ENCODE peak calls at places on chromosomes 2 and 18, in five cellular contexts. U is HepG2, A is K562, J is GM12878, M is H1. Q is an unnamed sample.

GRCh38 chr2:169716938-169717690 is 16.5 kb upstream of the KLHL23 start:
- DNase-seq in J (no peak), U (peak; percentile 95), M (no peak), A (peak; percentile 72), Q (no peak)

GRCh38 chr2:53455094-53455493 is 312.5 kb upstream of the CHAC2 start:
- DNase-seq in A (no peak), J (no peak), M (no peak), U (no peak), Q (no peak)

GRCh38 chr2:22020101-22020742 is 896.5 kb downstream of the TDRD15 start:
- DNase-seq in M (no peak), U (no peak), A (no peak), J (no peak), Q (no peak)

GRCh38 chr2:43323810-43324588 is 97.6 kb upstream of the ZFP36L2 start:
- DNase-seq in A (no peak), M (no peak), J (no peak), U (no peak), Q (no peak)

GRCh38 chr2:231518771-231519170 is 11.5 kb downstream of the NMUR1 start:
- DNase-seq in J (no peak), M (no peak), A (no peak), U (no peak), Q (no peak)

GRCh38 chr2:29518010-29518409 is 402.8 kb downstream of the CLIP4 start:
- DNase-seq in A (no peak), M (no peak), U (no peak), J (no peak), Q (no peak)

GRCh38 chr2:222830164-222830563 is 30.7 kb upstream of the ACSL3 start:
- DNase-seq in U (no peak), J (no peak), A (peak; percentile 71), M (no peak), Q (no peak)

GRCh38 chr2:134347756-134348155 is 93.9 kb downstream of the MGAT5 start:
- DNase-seq in A (no peak), J (no peak), M (no peak), U (no peak), Q (no peak)

GRCh38 chr18:13103366-13103765 is 112.2 kb downstream of the CEP192 start:
- DNase-seq in M (no peak), J (no peak), U (no peak), A (peak; percentile 19), Q (no peak)

GRCh38 chr2:170815311-170815710 is 1.4 kb upstream of the GAD1 start:
- DNase-seq in J (no peak), U (no peak), A (no peak), M (no peak), Q (no peak)

GRCh38 chr2:71965530-71965929 is 182.1 kb downstream of the CYP26B1 start:
- DNase-seq in U (no peak), A (no peak), J (no peak), M (no peak), Q (no peak)

GRCh38 chr2:188983427-188984101 is 9.4 kb downstream of the COL3A1 start:
- DNase-seq in U (peak; percentile 41), M (no peak), A (no peak), J (no peak), Q (no peak)

GRCh38 chr2:71570951-71571460 is 117.6 kb downstream of the DYSF start:
- DNase-seq in A (no peak), M (no peak), J (no peak), U (no peak), Q (no peak)

GRCh38 chr2:212908031-212908430 is 243.4 kb downstream of the IKZF2 start:
- DNase-seq in J (no peak), M (no peak), U (no peak), A (no peak), Q (no peak)

GRCh38 chr18:62399781-62400308 is 74.7 kb downstream of the TNFRSF11A start:
- DNase-seq in U (peak; percentile 79), A (no peak), M (no peak), J (no peak), Q (peak; percentile 60)

GRCh38 chr2:173607601-173608311 is 253.1 kb downstream of the CDCA7 start:
- DNase-seq in U (no peak), J (no peak), M (no peak), A (no peak), Q (no peak)

GRCh38 chr2:69933839-69934613 is 19.1 kb downstream of the MXD1 start:
- DNase-seq in J (no peak), M (no peak), A (peak; percentile 75), U (peak; percentile 85), Q (peak; percentile 60)

GRCh38 chr18:22912835-22913234 is 20.3 kb upstream of the RBBP8 start:
- DNase-seq in J (no peak), U (no peak), M (no peak), A (no peak), Q (no peak)

GRCh38 chr2:3387011-3387410 is 7.5 kb downstream of the TRAPPC12 start:
- DNase-seq in J (no peak), U (no peak), M (no peak), A (no peak), Q (no peak)

GRCh38 chr2:73968357-73968937 is 16.3 kb upstream of the TET3 start:
- DNase-seq in A (no peak), M (no peak), U (no peak), J (no peak), Q (no peak)

GRCh38 chr2:232973336-232973735 is 39.7 kb downstream of the NGEF start:
- DNase-seq in U (no peak), A (no peak), M (no peak), J (no peak), Q (no peak)

GRCh38 chr2:1561793-1562521 is 148.7 kb downstream of the TPO start:
- DNase-seq in M (no peak), J (no peak), U (no peak), A (no peak), Q (no peak)

GRCh38 chr2:202064206-202064880 is 8.7 kb upstream of the KIAA2012 start:
- DNase-seq in J (no peak), U (no peak), A (no peak), M (no peak), Q (no peak)

GRCh38 chr2:174454566-174454965 is 32.3 kb downstream of the GPR155 start:
- DNase-seq in M (no peak), U (no peak), J (no peak), A (no peak), Q (no peak)

GRCh38 chr2:188971316-188971930 is 2.8 kb upstream of the COL3A1 start:
- DNase-seq in A (no peak), M (no peak), J (no peak), U (no peak), Q (no peak)

GRCh38 chr2:149329470-149330126 is 789 bp upstream of the LYPD6 start:
- DNase-seq in A (no peak), J (no peak), M (peak; percentile 81), U (peak; percentile 19), Q (peak; percentile 51)

GRCh38 chr2:195382186-195382585 is 274.8 kb upstream of the SLC39A10 start:
- DNase-seq in U (no peak), A (no peak), M (no peak), J (no peak), Q (no peak)

GRCh38 chr18:56252456-56252855 is 385.9 kb downstream of the TXNL1 start:
- DNase-seq in A (no peak), U (no peak), M (no peak), J (no peak), Q (no peak)

GRCh38 chr18:2522112-2522511 is 49.2 kb downstream of the METTL4 start:
- DNase-seq in M (no peak), J (peak; percentile 31), U (no peak), A (no peak), Q (no peak)

GRCh38 chr2:45786831-45787357 is 135.4 kb downstream of the PRKCE start:
- DNase-seq in M (no peak), U (no peak), A (no peak), J (no peak), Q (no peak)

GRCh38 chr2:208643145-208643544 is 236.6 kb downstream of the PTH2R start:
- DNase-seq in U (no peak), A (no peak), M (no peak), J (no peak), Q (no peak)

GRCh38 chr2:109312902-109313301 is 183.9 kb downstream of the SH3RF3 start:
- DNase-seq in A (no peak), J (no peak), U (no peak), M (no peak), Q (no peak)

GRCh38 chr2:39107156-39107555 is 13.7 kb downstream of the SOS1 start:
- DNase-seq in J (no peak), U (no peak), M (no peak), A (no peak), Q (peak; percentile 26)

GRCh38 chr2:175136334-175137215 is 31.4 kb downstream of the ATF2 start:
- DNase-seq in M (no peak), J (no peak), A (no peak), U (no peak), Q (no peak)

GRCh38 chr2:183192343-183192742 is 68.1 kb downstream of the NUP35 start:
- DNase-seq in M (no peak), A (no peak), U (no peak), J (no peak), Q (no peak)

DNA sequence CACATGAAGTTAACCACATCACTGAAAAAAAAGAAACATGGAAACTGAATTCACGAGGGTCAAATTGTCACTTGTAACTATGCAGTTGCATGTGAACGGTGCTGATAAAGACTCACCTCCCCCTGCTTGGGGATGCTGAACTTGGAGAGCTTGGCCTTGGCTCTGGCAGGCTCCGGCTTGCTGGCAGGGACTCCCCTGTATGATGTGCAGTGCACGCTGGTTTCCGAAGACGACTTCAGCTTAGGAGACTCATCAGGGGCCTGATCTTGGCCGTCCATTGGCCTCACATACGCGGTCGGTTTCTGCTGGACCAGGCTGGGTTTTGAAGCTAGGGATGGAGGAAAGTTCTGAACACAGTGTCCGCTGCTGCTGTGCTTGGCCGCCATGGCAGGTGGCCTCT is 135.9 kb downstream of the AFF3 start:
- DNase-seq in M (no peak), J (no peak), A (no peak), U (no peak), Q (no peak)
- TF ChIP-seq KDM1A in M (no peak), J (no peak), A (no peak), U (no peak), Q (no peak)

GRCh38 chr2:96147593-96148201 is 2.5 kb upstream of the DUSP2 start:
- DNase-seq in J (no peak), U (no peak), M (no peak), A (no peak), Q (no peak)
- TF ChIP-seq KDM1A in J (no peak), U (no peak), M (no peak), A (no peak), Q (no peak)

GRCh38 chr2:97891611-97892010 is 104.1 kb downstream of the TMEM131 start:
- DNase-seq in U (no peak), A (no peak), J (no peak), M (no peak), Q (no peak)
- TF ChIP-seq KDM1A in U (no peak), A (no peak), J (no peak), M (no peak), Q (no peak)

GRCh38 chr2:234747032-234747431 is 204.8 kb upstream of the SH3BP4 start:
- DNase-seq in J (no peak), A (no peak), M (no peak), U (no peak), Q (no peak)

GRCh38 chr2:234747833-234748559 is 203.8 kb upstream of the SH3BP4 start:
- DNase-seq in A (no peak), U (no peak), M (no peak), J (no peak), Q (no peak)

GRCh38 chr2:234753701-234754100 is 198.1 kb upstream of the SH3BP4 start:
- DNase-seq in A (no peak), U (no peak), M (no peak), J (no peak), Q (no peak)

GRCh38 chr2:234754126-234754525 is 197.7 kb upstream of the SH3BP4 start:
- DNase-seq in M (no peak), A (no peak), J (no peak), U (no peak), Q (no peak)

GRCh38 chr2:234751275-234751938 is 200.4 kb upstream of the SH3BP4 start:
- DNase-seq in A (no peak), U (no peak), J (no peak), M (no peak), Q (no peak)
- TF ChIP-seq KDM1A in A (no peak), U (no peak), J (no peak), M (no peak), Q (no peak)

Q was measured in A549.